ENCODE peak calls at places on chromosomes 6 and 20, in four cellular contexts. K is WTC11, R is K562, C is HepG2. M is an unnamed sample.

GRCh38 chr6:30565772-30566171 is 5.5 kb upstream of the ABCF1 start:
- DNase-seq in R (no peak), C (no peak), K (no peak), M (no peak)

GRCh38 chr6:24574809-24575208 is 71.2 kb downstream of the KIAA0319 start:
- DNase-seq in K (no peak), C (no peak), R (no peak), M (no peak)

GRCh38 chr20:31953749-31954148 is 1.9 kb upstream of the PDRG1 start:
- DNase-seq in C (no peak), K (no peak), R (no peak), M (no peak)

GRCh38 chr6:47075741-47076421 is 33.7 kb upstream of the ADGRF1 start:
- DNase-seq in C (peak; percentile 100), R (no peak), K (no peak), M (no peak)

GRCh38 chr20:8094845-8095244 is 37.2 kb upstream of the PLCB1 start:
- DNase-seq in C (peak; percentile 61), K (no peak), R (no peak), M (no peak)

GRCh38 chr6:81265106-81265505 is 487.4 kb downstream of the TENT5A start:
- DNase-seq in C (peak; percentile 7), K (no peak), R (no peak), M (no peak)

GRCh38 chr6:140046030-140046632 is 671.7 kb upstream of the CITED2 start:
- DNase-seq in C (no peak), K (no peak), R (no peak), M (no peak)

GRCh38 chr20:17228624-17229061 is 1.8 kb downstream of the PCSK2 start:
- DNase-seq in R (peak; percentile 1), C (no peak), K (peak; percentile 48), M (no peak)

GRCh38 chr6:168675375-168675774 is 234.4 kb downstream of the SMOC2 start:
- DNase-seq in C (no peak), K (no peak), R (no peak), M (no peak)

GRCh38 chr6:159966339-159966738 is 2.5 kb upstream of the IGF2R start:
- DNase-seq in C (no peak), K (no peak), R (peak; percentile 40), M (no peak)

GRCh38 chr6:138105446-138105845 is 1.8 kb downstream of the PERP start:
- DNase-seq in R (no peak), C (peak; percentile 70), K (no peak), M (no peak)
- TF ChIP-seq NR2C2 in R (no peak), C (no peak), K (no peak), M (no peak)

GRCh38 chr20:3679749-3680700 is 1.8 kb downstream of the ADAM33 start:
- DNase-seq in R (no peak), C (no peak), K (peak; percentile 42), M (no peak)

GRCh38 chr20:3681352-3681930 is 369 bp downstream of the ADAM33 start:
- DNase-seq in C (no peak), K (no peak), R (no peak), M (no peak)

GRCh38 chr20:3678893-3679720 is 2.7 kb downstream of the ADAM33 start:
- DNase-seq in C (no peak), K (no peak), R (no peak), M (no peak)

GRCh38 chr20:3680701-3681351 is 984 bp downstream of the ADAM33 start:
- DNase-seq in K (no peak), C (no peak), R (no peak), M (no peak)

GRCh38 chr20:3681931-3682820 is at the start of gene ADAM33:
- DNase-seq in C (no peak), R (no peak), K (peak; percentile 51), M (no peak)
- TF ChIP-seq NR2C2 in C (no peak), R (no peak), K (no peak), M (no peak)

DNA sequence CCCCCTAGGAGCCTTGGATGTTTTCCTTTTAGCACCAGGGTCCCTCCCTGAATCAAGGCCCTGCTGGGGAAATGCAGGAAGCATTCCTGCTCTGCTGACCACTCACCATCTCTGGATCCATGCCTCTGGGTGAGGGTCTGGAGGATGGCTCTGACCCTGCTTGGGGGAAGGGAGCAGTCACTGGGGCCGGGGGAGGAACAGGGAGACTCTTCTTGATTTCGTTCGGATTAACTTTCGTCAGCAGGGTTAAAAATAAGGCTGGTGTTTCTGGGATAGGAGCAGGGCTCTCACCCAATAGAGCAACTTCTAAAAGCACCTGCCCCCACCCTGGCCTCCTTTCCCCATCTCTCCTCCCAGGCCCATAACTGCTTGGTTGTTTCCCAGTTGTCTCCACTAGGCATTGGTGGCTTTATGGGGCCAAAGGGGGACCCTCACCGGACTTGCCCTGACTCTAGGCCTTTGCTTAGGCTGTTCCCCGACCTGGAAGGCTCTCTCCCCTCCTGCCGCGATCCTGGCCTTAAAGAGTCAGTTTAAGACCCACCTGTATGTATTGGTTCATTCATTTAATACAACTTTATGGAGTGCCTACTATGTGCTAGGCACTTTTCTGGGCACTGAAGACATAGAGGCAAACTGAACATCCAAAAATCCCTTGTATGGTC is 63.0 kb downstream of the JPH2 start:
- DNase-seq in K (no peak), R (no peak), C (no peak), M (no peak)
- TF ChIP-seq NR2C2 in K (no peak), R (no peak), C (no peak), M (no peak)

DNA sequence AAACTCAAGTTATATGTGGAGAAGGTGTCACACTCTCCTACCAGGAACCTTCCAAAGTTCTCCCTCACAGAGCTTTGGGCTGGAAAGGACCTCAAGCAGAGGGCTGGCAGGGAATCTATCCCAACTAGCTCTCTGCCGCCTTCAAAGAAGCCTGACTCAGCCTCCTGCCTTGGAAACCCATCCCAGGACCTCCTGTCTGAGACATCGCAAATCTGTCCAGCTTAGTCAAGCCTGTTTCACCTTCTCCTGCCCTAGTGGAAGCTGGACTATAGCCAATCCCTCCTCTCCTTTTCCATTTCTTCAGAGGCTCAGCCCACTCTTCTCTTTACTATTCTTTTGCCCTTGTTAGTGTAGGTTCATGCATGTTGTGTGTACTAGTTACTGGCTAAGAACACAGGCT is 48.2 kb upstream of the FOXP4 start:
- DNase-seq in R (no peak), K (no peak), C (no peak), M (no peak)
- TF ChIP-seq NR2C2 in R (no peak), K (no peak), C (no peak), M (no peak)

GRCh38 chr20:29452186-29452585 is 1805.3 kb upstream of the DEFB115 start:
- DNase-seq in R (no peak), C (no peak), K (no peak), M (no peak)
- TF ChIP-seq NR2C2 in R (no peak), C (no peak), K (no peak), M (no peak)

GRCh38 chr6:90294614-90294988 is 2.0 kb downstream of the BACH2 start:
- DNase-seq in C (no peak), R (no peak), K (peak; percentile 26), M (no peak)
- TF ChIP-seq NR2C2 in C (no peak), R (no peak), K (no peak), M (no peak)

GRCh38 chr6:62338477-62338876 is 52.5 kb upstream of the KHDRBS2 start:
- DNase-seq in C (no peak), R (no peak), K (no peak), M (no peak)
- TF ChIP-seq NR2C2 in C (no peak), R (no peak), K (no peak), M (no peak)

GRCh38 chr20:36526521-36527011 is 14.8 kb upstream of the MYL9 start:
- DNase-seq in K (no peak), R (no peak), C (no peak), M (no peak)
- TF ChIP-seq NR2C2 in K (no peak), R (no peak), C (no peak), M (no peak)

GRCh38 chr6:5453531-5453930 is 192.2 kb downstream of the FARS2 start:
- DNase-seq in C (no peak), K (no peak), R (no peak), M (no peak)

GRCh38 chr6:5457983-5458683 is 196.8 kb downstream of the FARS2 start:
- DNase-seq in K (no peak), R (no peak), C (no peak), M (no peak)

GRCh38 chr6:5459346-5459745 is 198.0 kb downstream of the FARS2 start:
- DNase-seq in C (no peak), K (no peak), R (no peak), M (no peak)

GRCh38 chr6:5461365-5461764 is 200.1 kb downstream of the FARS2 start:
- DNase-seq in K (no peak), R (no peak), C (no peak), M (no peak)

DNA sequence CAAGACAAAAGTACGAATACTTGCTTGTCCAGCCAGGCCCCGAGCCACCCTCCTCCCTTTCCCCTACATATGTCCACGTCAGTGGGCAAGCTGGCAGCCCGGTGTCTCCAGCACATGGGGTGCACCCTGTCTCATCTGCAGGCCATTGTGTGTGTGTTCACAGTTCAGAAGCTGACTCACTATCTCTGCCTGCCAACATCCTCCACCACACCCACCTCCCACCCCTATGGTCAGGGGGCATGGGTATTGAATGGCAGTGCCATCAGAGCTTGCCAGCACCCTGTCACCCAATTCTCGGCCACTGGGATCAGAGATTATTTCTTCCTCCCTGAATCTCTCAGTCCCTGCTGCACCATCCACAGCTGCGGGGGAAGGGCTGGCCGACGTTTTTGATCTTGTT is 195.7 kb downstream of the FARS2 start:
- DNase-seq in C (no peak), R (no peak), K (no peak), M (no peak)
- TF ChIP-seq NR2C2 in C (no peak), R (no peak), K (no peak), M (no peak)

M was measured in GM12878.